ENCODE peak calls at places on chromosomes 13 and 19, in seven cellular contexts. Z, B, I, U, L, K and V are unnamed samples.

GRCh38 chr19:19873381-19873780 is 7.7 kb downstream of the ZNF253 start:
- DNase-seq in Z (no peak), B (no peak), I (no peak), U (no peak), L (no peak), K (no peak), V (no peak)

GRCh38 chr19:29741776-29742175 is 26.7 kb upstream of the C19orf12 start:
- DNase-seq in Z (no peak), B (no peak), I (no peak), U (no peak), L (no peak), K (no peak), V (no peak)

GRCh38 chr13:110971486-110971885 is 56.6 kb upstream of the ANKRD10 start:
- DNase-seq in Z (no peak), B (no peak), I (no peak), U (peak; percentile 7), L (no peak), K (no peak), V (no peak)

GRCh38 chr13:59745395-59745788 is 418.3 kb downstream of the DIAPH3 start:
- DNase-seq in Z (no peak), B (no peak), I (no peak), U (no peak), L (peak; percentile 47), K (no peak), V (no peak)

GRCh38 chr13:95660981-95661581 is 15.9 kb upstream of the DNAJC3 start:
- DNase-seq in Z (no peak), B (no peak), I (no peak), U (peak; percentile 64), L (peak; percentile 68), K (no peak), V (no peak)

GRCh38 chr13:104253063-104253680 is 1187.0 kb upstream of the SLC10A2 start:
- DNase-seq in Z (no peak), B (no peak), I (no peak), U (no peak), L (peak; percentile 29), K (no peak), V (no peak)

GRCh38 chr13:61685683-61686013 is 270.0 kb upstream of the PCDH20 start:
- DNase-seq in Z (no peak), B (no peak), I (no peak), U (no peak), L (no peak), K (no peak), V (no peak)

GRCh38 chr13:111360452-111360851 is 40.0 kb downstream of the TEX29 start:
- DNase-seq in Z (no peak), B (no peak), I (no peak), U (no peak), L (no peak), K (no peak), V (no peak)

GRCh38 chr13:23059173-23059572 is 121.6 kb upstream of the SGCG start:
- DNase-seq in Z (no peak), B (no peak), I (no peak), U (no peak), L (no peak), K (no peak), V (no peak)